ENCODE peak calls at places on chromosome 13, in five cellular contexts. One of them, this sample, is unnamed.

GRCh38 chr13:27440408-27440807 is 10.0 kb downstream of the MTIF3 start:
- DNase-seq in tibial nerve: no peak
- DNase-seq in Peyer's patch: no peak
- DNase-seq in A549: no peak
- DNase-seq in tibial artery: no peak
- DNase-seq in this sample: peak

GRCh38 chr13:114096811-114097503 is 35.5 kb downstream of the RASA3 start:
- DNase-seq in tibial nerve: no peak
- DNase-seq in Peyer's patch: no peak
- DNase-seq in A549: no peak
- DNase-seq in tibial artery: peak
- DNase-seq in this sample: no peak

GRCh38 chr13:95749545-95749944 is 72.6 kb downstream of the DNAJC3 start:
- DNase-seq in tibial nerve: no peak
- DNase-seq in Peyer's patch: no peak
- DNase-seq in A549: no peak
- DNase-seq in tibial artery: no peak
- DNase-seq in this sample: no peak

GRCh38 chr13:46295531-46296464 is 84.1 kb downstream of the LRRC63 start:
- DNase-seq in tibial nerve: peak
- DNase-seq in Peyer's patch: peak
- DNase-seq in A549: no peak
- DNase-seq in tibial artery: no peak
- DNase-seq in this sample: peak

GRCh38 chr13:33235078-33235477 is 50.5 kb downstream of the STARD13 start:
- DNase-seq in tibial nerve: peak
- DNase-seq in Peyer's patch: no peak
- DNase-seq in A549: no peak
- DNase-seq in tibial artery: no peak
- DNase-seq in this sample: no peak

GRCh38 chr13:113013303-113013702 is 44.3 kb downstream of the MCF2L start:
- DNase-seq in tibial nerve: no peak
- DNase-seq in Peyer's patch: no peak
- DNase-seq in A549: no peak
- DNase-seq in tibial artery: no peak
- DNase-seq in this sample: no peak

GRCh38 chr13:33612641-33613638 is 205.0 kb upstream of the RFC3 start:
- DNase-seq in tibial nerve: no peak
- DNase-seq in Peyer's patch: no peak
- DNase-seq in A549: no peak
- DNase-seq in tibial artery: no peak
- DNase-seq in this sample: no peak

GRCh38 chr13:33918199-33918932 is 100.4 kb downstream of the RFC3 start:
- DNase-seq in tibial nerve: no peak
- DNase-seq in Peyer's patch: no peak
- DNase-seq in A549: peak
- DNase-seq in tibial artery: no peak
- DNase-seq in this sample: no peak

GRCh38 chr13:51731759-51732158 is 72.2 kb downstream of the DHRS12 start:
- DNase-seq in tibial nerve: no peak
- DNase-seq in Peyer's patch: no peak
- DNase-seq in A549: peak
- DNase-seq in tibial artery: no peak
- DNase-seq in this sample: no peak

GRCh38 chr13:32549788-32550187 is 11.2 kb upstream of the N4BP2L2 start:
- DNase-seq in tibial nerve: no peak
- DNase-seq in Peyer's patch: no peak
- DNase-seq in A549: no peak
- DNase-seq in tibial artery: no peak
- DNase-seq in this sample: no peak

GRCh38 chr13:62123409-62123808 is 707.8 kb upstream of the PCDH20 start:
- DNase-seq in tibial nerve: no peak
- DNase-seq in Peyer's patch: no peak
- DNase-seq in A549: no peak
- DNase-seq in tibial artery: no peak
- DNase-seq in this sample: no peak

GRCh38 chr13:95243207-95243606 is 58.0 kb downstream of the ABCC4 start:
- DNase-seq in tibial nerve: no peak
- DNase-seq in Peyer's patch: no peak
- DNase-seq in A549: no peak
- DNase-seq in tibial artery: no peak
- DNase-seq in this sample: no peak

GRCh38 chr13:58406545-58406944 is 775.0 kb downstream of the PCDH17 start:
- DNase-seq in tibial nerve: no peak
- DNase-seq in Peyer's patch: no peak
- DNase-seq in A549: no peak
- DNase-seq in tibial artery: no peak
- DNase-seq in this sample: no peak

GRCh38 chr13:101989798-101990350 is 412.0 kb downstream of the FGF14 start:
- DNase-seq in tibial nerve: no peak
- DNase-seq in Peyer's patch: no peak
- DNase-seq in A549: no peak
- DNase-seq in tibial artery: no peak
- DNase-seq in this sample: no peak
- TF ChIP-seq CTCF in tibial nerve: no peak
- TF ChIP-seq CTCF in Peyer's patch: no peak
- TF ChIP-seq CTCF in A549: no peak
- TF ChIP-seq CTCF in tibial artery: no peak
- TF ChIP-seq CTCF in this sample: no peak

GRCh38 chr13:99178636-99179035 is 22.0 kb upstream of the UBAC2 start:
- DNase-seq in tibial nerve: no peak
- DNase-seq in Peyer's patch: peak
- DNase-seq in A549: no peak
- DNase-seq in tibial artery: no peak
- DNase-seq in this sample: peak
- H3K27ac ChIP-seq in tibial nerve: no peak
- H3K27ac ChIP-seq in Peyer's patch: no peak
- H3K27ac ChIP-seq in A549: no peak
- H3K27ac ChIP-seq in tibial artery: no peak
- H3K27ac ChIP-seq in this sample: peak

GRCh38 chr13:49247722-49248432 is at the start of gene CDADC1:
- DNase-seq in tibial nerve: peak
- DNase-seq in Peyer's patch: peak
- DNase-seq in A549: peak
- DNase-seq in tibial artery: peak
- DNase-seq in this sample: peak
- TF ChIP-seq CTCF in tibial nerve: no peak
- TF ChIP-seq CTCF in Peyer's patch: no peak
- TF ChIP-seq CTCF in A549: no peak
- TF ChIP-seq CTCF in tibial artery: no peak
- TF ChIP-seq CTCF in this sample: peak

GRCh38 chr13:111664060-111664459 is 343.6 kb downstream of the TEX29 start:
- DNase-seq in tibial nerve: no peak
- DNase-seq in Peyer's patch: no peak
- DNase-seq in A549: no peak
- DNase-seq in tibial artery: no peak
- DNase-seq in this sample: no peak
- H3K27ac ChIP-seq in tibial nerve: no peak
- H3K27ac ChIP-seq in Peyer's patch: no peak
- H3K27ac ChIP-seq in A549: no peak
- H3K27ac ChIP-seq in tibial artery: no peak
- H3K27ac ChIP-seq in this sample: no peak

GRCh38 chr13:100854091-100854490 is 179.5 kb upstream of the TMTC4 start:
- DNase-seq in tibial nerve: no peak
- DNase-seq in Peyer's patch: no peak
- DNase-seq in A549: no peak
- DNase-seq in tibial artery: no peak
- DNase-seq in this sample: no peak

GRCh38 chr13:100852146-100852545 is 177.6 kb upstream of the TMTC4 start:
- DNase-seq in tibial nerve: no peak
- DNase-seq in Peyer's patch: no peak
- DNase-seq in A549: no peak
- DNase-seq in tibial artery: no peak
- DNase-seq in this sample: no peak

GRCh38 chr13:100848304-100848703 is 173.7 kb upstream of the TMTC4 start:
- DNase-seq in tibial nerve: no peak
- DNase-seq in Peyer's patch: no peak
- DNase-seq in A549: no peak
- DNase-seq in tibial artery: no peak
- DNase-seq in this sample: no peak
- TF ChIP-seq CTCF in tibial nerve: no peak
- TF ChIP-seq CTCF in Peyer's patch: no peak
- TF ChIP-seq CTCF in A549: no peak
- TF ChIP-seq CTCF in tibial artery: no peak
- TF ChIP-seq CTCF in this sample: no peak

GRCh38 chr13:97221491-97221890 is 642 bp upstream of the MBNL2 start:
- DNase-seq in tibial nerve: no peak
- DNase-seq in Peyer's patch: no peak
- DNase-seq in A549: no peak
- DNase-seq in tibial artery: no peak
- DNase-seq in this sample: no peak
- H3K27ac ChIP-seq in tibial nerve: peak
- H3K27ac ChIP-seq in Peyer's patch: peak
- H3K27ac ChIP-seq in A549: peak
- H3K27ac ChIP-seq in tibial artery: peak
- H3K27ac ChIP-seq in this sample: no peak

DNA sequence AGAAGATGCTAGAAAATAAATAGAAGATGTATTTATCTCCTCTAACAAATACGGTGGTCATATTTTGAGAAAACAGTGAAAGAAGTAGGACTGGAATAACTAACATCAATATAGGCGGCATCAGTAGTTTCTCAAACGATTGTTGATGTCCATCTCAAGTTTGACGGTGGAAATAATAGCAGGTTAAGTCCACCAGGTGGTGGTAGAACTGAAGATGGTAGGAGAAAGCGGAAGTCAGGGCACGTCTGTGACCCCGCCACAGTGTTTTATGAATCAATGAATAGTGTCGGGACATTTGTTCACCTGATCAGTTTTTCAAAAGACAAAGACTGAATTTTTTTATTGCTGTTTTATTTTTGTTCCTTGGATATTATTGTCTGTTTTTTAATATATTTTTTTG is 706.4 kb upstream of the SLC10A2 start:
- DNase-seq in tibial nerve: no peak
- DNase-seq in Peyer's patch: no peak
- DNase-seq in A549: peak
- DNase-seq in tibial artery: no peak
- DNase-seq in this sample: peak
- TF ChIP-seq CTCF in tibial nerve: no peak
- TF ChIP-seq CTCF in Peyer's patch: no peak
- TF ChIP-seq CTCF in A549: peak
- TF ChIP-seq CTCF in tibial artery: no peak
- TF ChIP-seq CTCF in this sample: peak

This sample was measured in OCI-LY7.